ENCODE peak calls at places on chromosomes 16 and 17, in nine cellular contexts. One of them, this sample, is unnamed.

GRCh38 chr16:9077001-9077809 is 14.2 kb upstream of the HAPSTR1 start:
- DNase-seq in H1: no peak
- DNase-seq in endodermal cell: no peak
- DNase-seq in pancreas: no peak
- DNase-seq in cardiac muscle cell: no peak
- DNase-seq in breast epithelium: no peak
- DNase-seq in colonic mucosa: no peak
- DNase-seq in uterus: no peak
- DNase-seq in HCT116: peak; percentile 47
- DNase-seq in this sample: no peak

GRCh38 chr17:8326591-8327583 is 12.8 kb upstream of the ODF4 start:
- DNase-seq in H1: no peak
- DNase-seq in endodermal cell: peak; percentile 85
- DNase-seq in pancreas: peak; percentile 43
- DNase-seq in cardiac muscle cell: peak; percentile 39
- DNase-seq in breast epithelium: no peak
- DNase-seq in colonic mucosa: no peak
- DNase-seq in uterus: no peak
- DNase-seq in HCT116: no peak
- DNase-seq in this sample: peak; percentile 64

GRCh38 chr16:86924537-86924936 is 346.2 kb downstream of the FOXL1 start:
- DNase-seq in H1: no peak
- DNase-seq in endodermal cell: no peak
- DNase-seq in pancreas: no peak
- DNase-seq in cardiac muscle cell: no peak
- DNase-seq in breast epithelium: no peak
- DNase-seq in colonic mucosa: no peak
- DNase-seq in uterus: no peak
- DNase-seq in HCT116: no peak
- DNase-seq in this sample: no peak

GRCh38 chr17:14748036-14748715 is 447.3 kb downstream of the HS3ST3B1 start:
- DNase-seq in H1: no peak
- DNase-seq in endodermal cell: no peak
- DNase-seq in pancreas: no peak
- DNase-seq in cardiac muscle cell: no peak
- DNase-seq in breast epithelium: no peak
- DNase-seq in colonic mucosa: no peak
- DNase-seq in uterus: no peak
- DNase-seq in HCT116: no peak
- DNase-seq in this sample: no peak

GRCh38 chr17:79544142-79544914 is 66.5 kb downstream of the RBFOX3 start:
- DNase-seq in H1: no peak
- DNase-seq in endodermal cell: no peak
- DNase-seq in pancreas: no peak
- DNase-seq in cardiac muscle cell: no peak
- DNase-seq in breast epithelium: no peak
- DNase-seq in colonic mucosa: no peak
- DNase-seq in uterus: no peak
- DNase-seq in HCT116: no peak
- DNase-seq in this sample: no peak

GRCh38 chr17:55664287-55664686 is 58.4 kb downstream of the TMEM100 start:
- DNase-seq in H1: no peak
- DNase-seq in endodermal cell: no peak
- DNase-seq in pancreas: no peak
- DNase-seq in cardiac muscle cell: no peak
- DNase-seq in breast epithelium: no peak
- DNase-seq in colonic mucosa: no peak
- DNase-seq in uterus: no peak
- DNase-seq in HCT116: no peak
- DNase-seq in this sample: no peak

GRCh38 chr17:34420254-34420766 is 57.3 kb upstream of the CCL1 start:
- DNase-seq in H1: peak; percentile 59
- DNase-seq in endodermal cell: peak; percentile 97
- DNase-seq in pancreas: peak; percentile 62
- DNase-seq in cardiac muscle cell: peak; percentile 76
- DNase-seq in breast epithelium: no peak
- DNase-seq in colonic mucosa: peak; percentile 66
- DNase-seq in uterus: peak; percentile 52
- DNase-seq in HCT116: peak; percentile 40
- DNase-seq in this sample: no peak

GRCh38 chr16:2842340-2843000 is 12.4 kb downstream of the ZG16B start:
- DNase-seq in H1: no peak
- DNase-seq in endodermal cell: peak; percentile 88
- DNase-seq in pancreas: peak; percentile 69
- DNase-seq in cardiac muscle cell: peak; percentile 14
- DNase-seq in breast epithelium: no peak
- DNase-seq in colonic mucosa: peak; percentile 53
- DNase-seq in uterus: no peak
- DNase-seq in HCT116: peak; percentile 98
- DNase-seq in this sample: peak; percentile 88

GRCh38 chr16:29989111-29989858 is 6.1 kb downstream of the HIRIP3 start:
- DNase-seq in H1: no peak
- DNase-seq in endodermal cell: no peak
- DNase-seq in pancreas: no peak
- DNase-seq in cardiac muscle cell: no peak
- DNase-seq in breast epithelium: no peak
- DNase-seq in colonic mucosa: no peak
- DNase-seq in uterus: no peak
- DNase-seq in HCT116: no peak
- DNase-seq in this sample: no peak

GRCh38 chr16:29990883-29991570 is 4.4 kb downstream of the HIRIP3 start:
- DNase-seq in H1: no peak
- DNase-seq in endodermal cell: no peak
- DNase-seq in pancreas: peak; percentile 36
- DNase-seq in cardiac muscle cell: no peak
- DNase-seq in breast epithelium: no peak
- DNase-seq in colonic mucosa: no peak
- DNase-seq in uterus: no peak
- DNase-seq in HCT116: no peak
- DNase-seq in this sample: no peak

GRCh38 chr16:29988346-29989075 is 6.9 kb downstream of the HIRIP3 start:
- DNase-seq in H1: no peak
- DNase-seq in endodermal cell: no peak
- DNase-seq in pancreas: peak; percentile 17
- DNase-seq in cardiac muscle cell: no peak
- DNase-seq in breast epithelium: no peak
- DNase-seq in colonic mucosa: no peak
- DNase-seq in uterus: no peak
- DNase-seq in HCT116: no peak
- DNase-seq in this sample: no peak

GRCh38 chr16:29991571-29991904 is 3.9 kb downstream of the HIRIP3 start:
- DNase-seq in H1: no peak
- DNase-seq in endodermal cell: no peak
- DNase-seq in pancreas: no peak
- DNase-seq in cardiac muscle cell: no peak
- DNase-seq in breast epithelium: no peak
- DNase-seq in colonic mucosa: no peak
- DNase-seq in uterus: no peak
- DNase-seq in HCT116: no peak
- DNase-seq in this sample: no peak

GRCh38 chr16:29990033-29990432 is 5.4 kb downstream of the HIRIP3 start:
- DNase-seq in H1: no peak
- DNase-seq in endodermal cell: no peak
- DNase-seq in pancreas: no peak
- DNase-seq in cardiac muscle cell: no peak
- DNase-seq in breast epithelium: no peak
- DNase-seq in colonic mucosa: peak; percentile 52
- DNase-seq in uterus: no peak
- DNase-seq in HCT116: no peak
- DNase-seq in this sample: no peak
- TF ChIP-seq CTCF in H1: no peak
- TF ChIP-seq CTCF in endodermal cell: no peak
- TF ChIP-seq CTCF in pancreas: no peak
- TF ChIP-seq CTCF in cardiac muscle cell: no peak
- TF ChIP-seq CTCF in breast epithelium: no peak
- TF ChIP-seq CTCF in colonic mucosa: no peak
- TF ChIP-seq CTCF in uterus: no peak
- TF ChIP-seq CTCF in HCT116: no peak
- TF ChIP-seq CTCF in this sample: no peak

GRCh38 chr17:975321-975982 is 4.1 kb downstream of the NXN start:
- DNase-seq in H1: no peak
- DNase-seq in endodermal cell: no peak
- DNase-seq in pancreas: no peak
- DNase-seq in cardiac muscle cell: peak; percentile 47
- DNase-seq in breast epithelium: no peak
- DNase-seq in colonic mucosa: no peak
- DNase-seq in uterus: no peak
- DNase-seq in HCT116: no peak
- DNase-seq in this sample: no peak

GRCh38 chr17:976316-976715 is 3.3 kb downstream of the NXN start:
- DNase-seq in H1: no peak
- DNase-seq in endodermal cell: no peak
- DNase-seq in pancreas: no peak
- DNase-seq in cardiac muscle cell: no peak
- DNase-seq in breast epithelium: no peak
- DNase-seq in colonic mucosa: no peak
- DNase-seq in uterus: no peak
- DNase-seq in HCT116: no peak
- DNase-seq in this sample: no peak

GRCh38 chr17:979211-979538 is 401 bp downstream of the NXN start:
- DNase-seq in H1: no peak
- DNase-seq in endodermal cell: no peak
- DNase-seq in pancreas: no peak
- DNase-seq in cardiac muscle cell: no peak
- DNase-seq in breast epithelium: no peak
- DNase-seq in colonic mucosa: no peak
- DNase-seq in uterus: no peak
- DNase-seq in HCT116: no peak
- DNase-seq in this sample: no peak

GRCh38 chr17:978110-979093 is 1.2 kb downstream of the NXN start:
- DNase-seq in H1: no peak
- DNase-seq in endodermal cell: peak; percentile 84
- DNase-seq in pancreas: peak; percentile 70
- DNase-seq in cardiac muscle cell: peak; percentile 57
- DNase-seq in breast epithelium: no peak
- DNase-seq in colonic mucosa: no peak
- DNase-seq in uterus: no peak
- DNase-seq in HCT116: no peak
- DNase-seq in this sample: peak; percentile 69

DNA sequence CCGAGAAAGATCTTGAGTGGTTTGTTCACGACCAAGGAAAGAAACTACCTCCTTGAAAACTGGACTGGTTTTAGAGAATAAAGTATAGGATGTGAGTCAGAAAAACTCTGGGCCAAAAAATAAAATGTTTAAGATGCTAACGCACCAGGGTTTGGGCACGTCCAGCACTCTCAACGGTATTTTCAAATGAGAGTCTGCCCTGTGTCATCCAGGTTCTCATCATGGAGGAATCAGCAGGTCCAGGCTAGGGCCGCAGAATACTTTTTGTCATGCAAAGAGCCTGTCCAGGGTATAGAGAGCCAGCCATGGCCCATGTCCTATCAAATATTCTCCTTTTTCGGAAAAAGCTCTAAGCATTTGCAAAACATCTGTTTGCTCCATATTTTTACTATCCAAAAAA is 2.4 kb downstream of the NXN start:
- DNase-seq in H1: no peak
- DNase-seq in endodermal cell: no peak
- DNase-seq in pancreas: no peak
- DNase-seq in cardiac muscle cell: no peak
- DNase-seq in breast epithelium: no peak
- DNase-seq in colonic mucosa: no peak
- DNase-seq in uterus: no peak
- DNase-seq in HCT116: no peak
- DNase-seq in this sample: no peak
- H3K4me3 ChIP-seq in H1: no peak overlapping the region
- H3K4me3 ChIP-seq in endodermal cell: peak overlapping the region; percentile 96
- H3K4me3 ChIP-seq in pancreas: peak overlapping the region; percentile 73
- H3K4me3 ChIP-seq in cardiac muscle cell: peak overlapping the region; percentile 93
- H3K4me3 ChIP-seq in breast epithelium: no peak overlapping the region
- H3K4me3 ChIP-seq in colonic mucosa: no peak overlapping the region
- H3K4me3 ChIP-seq in uterus: no peak overlapping the region
- H3K4me3 ChIP-seq in HCT116: no peak overlapping the region
- H3K4me3 ChIP-seq in this sample: peak overlapping the region; percentile 87

GRCh38 chr16:50156590-50156989 is 3.5 kb downstream of the TENT4B start:
- DNase-seq in H1: no peak
- DNase-seq in endodermal cell: no peak
- DNase-seq in pancreas: no peak
- DNase-seq in cardiac muscle cell: no peak
- DNase-seq in breast epithelium: no peak
- DNase-seq in colonic mucosa: no peak
- DNase-seq in uterus: no peak
- DNase-seq in HCT116: no peak
- DNase-seq in this sample: no peak

GRCh38 chr16:50166511-50167500 is 13.7 kb downstream of the TENT4B start:
- DNase-seq in H1: no peak
- DNase-seq in endodermal cell: no peak
- DNase-seq in pancreas: no peak
- DNase-seq in cardiac muscle cell: no peak
- DNase-seq in breast epithelium: no peak
- DNase-seq in colonic mucosa: peak; percentile 16
- DNase-seq in uterus: no peak
- DNase-seq in HCT116: no peak
- DNase-seq in this sample: no peak

GRCh38 chr16:50165473-50165872 is 12.4 kb downstream of the TENT4B start:
- DNase-seq in H1: no peak
- DNase-seq in endodermal cell: no peak
- DNase-seq in pancreas: no peak
- DNase-seq in cardiac muscle cell: no peak
- DNase-seq in breast epithelium: no peak
- DNase-seq in colonic mucosa: peak; percentile 36
- DNase-seq in uterus: no peak
- DNase-seq in HCT116: no peak
- DNase-seq in this sample: no peak

GRCh38 chr16:50160495-50161164 is 7.5 kb downstream of the TENT4B start:
- DNase-seq in H1: no peak
- DNase-seq in endodermal cell: no peak
- DNase-seq in pancreas: no peak
- DNase-seq in cardiac muscle cell: no peak
- DNase-seq in breast epithelium: no peak
- DNase-seq in colonic mucosa: no peak
- DNase-seq in uterus: no peak
- DNase-seq in HCT116: no peak
- DNase-seq in this sample: no peak

DNA sequence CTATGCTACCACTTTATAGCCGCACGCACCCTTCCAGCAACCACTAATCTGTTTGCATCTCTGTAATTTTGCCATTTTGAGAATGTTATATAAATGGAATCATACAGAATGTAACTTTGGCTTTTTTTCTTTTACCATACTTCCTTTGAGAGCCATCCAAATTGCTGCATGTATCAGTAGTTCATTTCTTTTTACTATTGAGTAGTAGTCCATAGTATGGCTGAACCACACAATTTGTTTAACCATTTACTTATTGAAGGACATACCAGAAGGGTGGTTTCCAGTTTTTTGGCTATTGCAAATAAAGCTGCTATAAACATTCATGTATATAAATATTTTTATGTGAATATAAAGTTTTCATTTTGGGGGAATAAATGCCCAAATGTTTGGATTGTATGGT is 8.8 kb downstream of the TENT4B start:
- DNase-seq in H1: no peak
- DNase-seq in endodermal cell: no peak
- DNase-seq in pancreas: no peak
- DNase-seq in cardiac muscle cell: no peak
- DNase-seq in breast epithelium: no peak
- DNase-seq in colonic mucosa: no peak
- DNase-seq in uterus: no peak
- DNase-seq in HCT116: no peak
- DNase-seq in this sample: no peak
- H3K4me1 ChIP-seq in H1: no peaks in the 10 kb centered on the region
- H3K4me1 ChIP-seq in endodermal cell: no peaks in the 10 kb centered on the region
- H3K4me1 ChIP-seq in pancreas: no peaks in the 10 kb centered on the region
- H3K4me1 ChIP-seq in cardiac muscle cell: peaks cover 5% of the 10 kb centered on the region
- H3K4me1 ChIP-seq in breast epithelium: no peaks in the 10 kb centered on the region
- H3K4me1 ChIP-seq in colonic mucosa: peaks cover 4% of the 10 kb centered on the region
- H3K4me1 ChIP-seq in uterus: no peaks in the 10 kb centered on the region
- H3K4me1 ChIP-seq in HCT116: peaks cover 17% of the 10 kb centered on the region
- H3K4me1 ChIP-seq in this sample: peaks cover 41% of the 10 kb centered on the region

GRCh38 chr17:32692179-32692578 is 184.7 kb downstream of the MYO1D start:
- DNase-seq in H1: no peak
- DNase-seq in endodermal cell: no peak
- DNase-seq in pancreas: no peak
- DNase-seq in cardiac muscle cell: no peak
- DNase-seq in breast epithelium: no peak
- DNase-seq in colonic mucosa: no peak
- DNase-seq in uterus: no peak
- DNase-seq in HCT116: no peak
- DNase-seq in this sample: no peak
- TF ChIP-seq CTCF in H1: no peak
- TF ChIP-seq CTCF in endodermal cell: no peak
- TF ChIP-seq CTCF in pancreas: no peak
- TF ChIP-seq CTCF in cardiac muscle cell: no peak
- TF ChIP-seq CTCF in breast epithelium: no peak
- TF ChIP-seq CTCF in colonic mucosa: no peak
- TF ChIP-seq CTCF in uterus: no peak
- TF ChIP-seq CTCF in HCT116: no peak
- TF ChIP-seq CTCF in this sample: no peak

This sample was measured in psoas muscle.